ENCODE peak calls at places on chromosome 1, in seven cellular contexts. Y, S, H, T, A, F and N are unnamed samples.

GRCh38 chr1:228077565-228078330 is 4.8 kb upstream of the ARF1 start:
- DNase-seq in F (no peak), H (no peak), A (no peak), T (no peak), Y (peak; percentile 8), S (no peak), N (no peak)

GRCh38 chr1:214154596-214155261 is 126.2 kb upstream of the SMYD2 start:
- DNase-seq in A (no peak), H (peak; percentile 72), F (no peak), S (no peak), T (no peak), Y (no peak), N (no peak)

GRCh38 chr1:42178249-42178648 is 13.7 kb upstream of the GUCA2A start:
- DNase-seq in H (no peak), Y (no peak), A (no peak), F (no peak), T (no peak), S (no peak), N (no peak)

GRCh38 chr1:75125161-75125681 is 9.0 kb upstream of the LHX8 start:
- DNase-seq in H (no peak), T (no peak), A (no peak), Y (no peak), F (no peak), S (peak; percentile 66), N (no peak)

GRCh38 chr1:74328851-74329250 is 93.7 kb downstream of the TNNI3K start:
- DNase-seq in A (no peak), T (no peak), S (no peak), H (no peak), Y (no peak), F (no peak), N (no peak)

GRCh38 chr1:186960866-186961265 is 132.1 kb downstream of the PLA2G4A start:
- DNase-seq in Y (no peak), A (no peak), T (no peak), S (no peak), F (no peak), H (no peak), N (no peak)

GRCh38 chr1:36824390-36824861 is 209.9 kb downstream of the GRIK3 start:
- DNase-seq in A (peak; percentile 14), Y (no peak), H (peak; percentile 59), F (peak; percentile 22), S (peak; percentile 50), T (no peak), N (no peak)

GRCh38 chr1:37797750-37798345 is 4.2 kb downstream of the MANEAL start:
- DNase-seq in Y (no peak), H (no peak), T (no peak), F (no peak), S (no peak), A (no peak), N (no peak)

GRCh38 chr1:244971524-244972216 is 107.3 kb upstream of the HNRNPU start:
- DNase-seq in T (no peak), F (no peak), A (no peak), H (no peak), S (no peak), Y (no peak), N (no peak)

GRCh38 chr1:100629391-100629790 is 90.2 kb upstream of the VCAM1 start:
- DNase-seq in S (no peak), F (no peak), A (no peak), T (no peak), Y (no peak), H (no peak), N (no peak)

GRCh38 chr1:90488451-90488850 is 228.7 kb downstream of the BARHL2 start:
- DNase-seq in Y (no peak), T (no peak), F (no peak), A (no peak), S (no peak), H (no peak), N (no peak)

GRCh38 chr1:164771568-164772350 is 212.8 kb downstream of the PBX1 start:
- DNase-seq in F (no peak), H (no peak), S (no peak), A (peak; percentile 46), Y (no peak), T (peak; percentile 87), N (peak; percentile 37)

GRCh38 chr1:247332901-247333361 is 1.3 kb upstream of the ZNF496 start:
- DNase-seq in F (no peak), T (no peak), A (no peak), S (no peak), H (peak; percentile 42), Y (peak; percentile 38), N (peak; percentile 53)

GRCh38 chr1:241642593-241642944 is 2.4 kb upstream of the CHML start:
- DNase-seq in F (no peak), H (no peak), S (no peak), A (no peak), Y (no peak), T (no peak), N (no peak)

GRCh38 chr1:61533546-61533945 is 191.4 kb downstream of the TM2D1 start:
- DNase-seq in A (no peak), S (no peak), Y (no peak), T (no peak), H (no peak), F (no peak), N (no peak)

GRCh38 chr1:36784147-36784862 is 250.0 kb downstream of the GRIK3 start:
- DNase-seq in Y (no peak), F (no peak), A (no peak), H (no peak), T (no peak), S (no peak), N (no peak)

GRCh38 chr1:185401019-185401418 is 84.0 kb upstream of the IVNS1ABP start:
- DNase-seq in S (no peak), T (no peak), Y (no peak), H (peak; percentile 79), A (peak; percentile 14), F (no peak), N (no peak)

DNA sequence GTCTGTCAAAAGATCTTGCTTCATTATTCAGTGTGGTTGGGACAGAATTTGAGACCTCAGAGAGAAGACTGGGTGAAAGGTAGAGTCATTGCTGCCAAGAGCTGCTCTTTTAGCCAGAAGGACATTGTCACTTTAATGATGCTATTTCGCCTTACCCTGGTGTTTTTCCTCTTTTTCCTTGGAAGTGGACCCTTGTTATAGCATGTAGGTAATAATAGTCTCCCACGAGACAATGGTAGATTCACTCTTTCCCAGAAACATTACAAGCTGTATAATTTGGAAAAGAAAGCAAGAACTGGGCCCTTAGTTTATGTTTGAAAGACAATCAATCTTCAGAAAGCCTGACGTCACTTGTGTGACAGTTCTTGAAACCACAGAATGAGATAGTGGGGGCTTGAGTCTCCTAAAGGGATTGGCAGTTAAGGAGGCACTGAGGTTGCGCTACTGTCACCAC is 3.8 kb downstream of the SERTAD4 start:
- DNase-seq in Y (no peak), T (no peak), H (no peak), S (no peak), A (no peak), F (no peak), N (no peak)
- H3K4me1 ChIP-seq in Y (peaks cover 79% of the 10 kb centered on the region), T (peaks cover 36% of the 10 kb centered on the region), H (peaks cover 21% of the 10 kb centered on the region), S (peaks cover 35% of the 10 kb centered on the region), A (peaks cover 59% of the 10 kb centered on the region), F (no peaks in the 10 kb centered on the region), N (peaks cover 54% of the 10 kb centered on the region)

GRCh38 chr1:155941845-155942507 is 538 bp downstream of the RXFP4 start:
- DNase-seq in Y (no peak), H (no peak), F (no peak), S (peak; percentile 73), A (no peak), T (no peak), N (no peak)
- H3K4me1 ChIP-seq in Y (peaks cover 91% of the 10 kb centered on the region), H (peaks cover 10% of the 10 kb centered on the region), F (no peaks in the 10 kb centered on the region), S (peaks cover 75% of the 10 kb centered on the region), A (peaks cover 23% of the 10 kb centered on the region), T (peaks cover 15% of the 10 kb centered on the region), N (peaks cover 69% of the 10 kb centered on the region)

GRCh38 chr1:107531065-107531908 is 390.4 kb downstream of the NTNG1 start:
- DNase-seq in F (no peak), T (no peak), Y (no peak), A (no peak), S (no peak), H (no peak), N (no peak)
- H3K4me1 ChIP-seq in F (no peaks in the 10 kb centered on the region), T (no peaks in the 10 kb centered on the region), Y (peaks cover 12% of the 10 kb centered on the region), A (peaks cover 17% of the 10 kb centered on the region), S (no peaks in the 10 kb centered on the region), H (no peaks in the 10 kb centered on the region), N (peaks cover 5% of the 10 kb centered on the region)

DNA sequence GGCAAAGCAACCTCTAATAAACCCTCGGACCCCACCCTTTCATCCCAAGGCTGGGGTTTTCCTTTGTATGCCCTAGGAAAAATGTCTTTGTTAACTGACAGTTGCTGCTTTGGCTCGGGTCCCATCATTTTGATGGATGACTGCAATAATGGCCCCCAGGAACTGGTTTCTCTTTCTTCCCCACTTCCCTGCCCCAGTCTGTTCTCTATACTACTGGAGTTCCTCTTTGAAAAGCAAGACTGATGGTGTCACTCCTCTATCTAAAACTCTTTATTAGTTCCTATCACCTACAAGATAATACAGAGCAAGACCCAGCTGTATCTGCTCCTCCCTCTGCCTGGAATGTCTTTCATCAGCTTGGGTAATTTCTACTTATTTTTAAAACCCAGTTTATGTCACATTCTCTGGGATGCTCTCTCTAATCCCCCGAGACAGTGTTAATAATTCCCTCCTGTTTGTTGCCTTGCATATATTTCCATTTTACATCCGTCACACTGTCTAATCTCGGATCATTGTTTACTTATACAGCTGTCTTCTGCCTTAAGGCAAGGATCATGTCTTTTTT is 16.2 kb downstream of the SLAMF1 start:
- DNase-seq in A (peak; percentile 62), Y (no peak), H (no peak), F (no peak), S (no peak), T (no peak), N (no peak)
- H3K4me1 ChIP-seq in A (peaks cover 19% of the 10 kb centered on the region), Y (peaks cover 14% of the 10 kb centered on the region), H (no peaks in the 10 kb centered on the region), F (no peaks in the 10 kb centered on the region), S (peaks cover 9% of the 10 kb centered on the region), T (no peaks in the 10 kb centered on the region), N (no peaks in the 10 kb centered on the region)

GRCh38 chr1:167161242-167161641 is 59.4 kb upstream of the POU2F1 start:
- DNase-seq in H (no peak), T (no peak), F (no peak), S (no peak), Y (no peak), A (no peak), N (no peak)
- H3K4me1 ChIP-seq in H (peaks cover 41% of the 10 kb centered on the region), T (no peaks in the 10 kb centered on the region), F (no peaks in the 10 kb centered on the region), S (no peaks in the 10 kb centered on the region), Y (no peaks in the 10 kb centered on the region), A (peaks cover 27% of the 10 kb centered on the region), N (no peaks in the 10 kb centered on the region)

GRCh38 chr1:160637821-160638539 is 8.9 kb downstream of the SLAMF1 start:
- DNase-seq in T (no peak), Y (no peak), H (no peak), F (no peak), S (no peak), A (peak; percentile 23), N (no peak)
- H3K4me1 ChIP-seq in T (peaks cover 4% of the 10 kb centered on the region), Y (peaks cover 7% of the 10 kb centered on the region), H (no peaks in the 10 kb centered on the region), F (no peaks in the 10 kb centered on the region), S (peaks cover 16% of the 10 kb centered on the region), A (peaks cover 3% of the 10 kb centered on the region), N (no peaks in the 10 kb centered on the region)